ENCODE peak calls at places on chromosomes 13 and 19, in six cellular contexts. One of them, this sample, is unnamed.

GRCh38 chr19:33297401-33298145 is 4.8 kb downstream of the CEBPA start:
- DNase-seq in GF-D8: no peak
- DNase-seq in astrocyte of the spinal cord: no peak
- DNase-seq in CD8-positive, alpha-beta memory T cell: no peak
- DNase-seq in cardiac septum: peak
- DNase-seq in left lung: no peak
- DNase-seq in this sample: peak

GRCh38 chr19:45123440-45123850 is 30.5 kb downstream of the PPP1R37 start:
- DNase-seq in GF-D8: no peak
- DNase-seq in astrocyte of the spinal cord: no peak
- DNase-seq in CD8-positive, alpha-beta memory T cell: no peak
- DNase-seq in cardiac septum: no peak
- DNase-seq in left lung: no peak
- DNase-seq in this sample: no peak

GRCh38 chr13:30191491-30192100 is 115.8 kb downstream of the KATNAL1 start:
- DNase-seq in GF-D8: no peak
- DNase-seq in astrocyte of the spinal cord: peak
- DNase-seq in CD8-positive, alpha-beta memory T cell: no peak
- DNase-seq in cardiac septum: no peak
- DNase-seq in left lung: no peak
- DNase-seq in this sample: no peak

GRCh38 chr13:75621147-75621546 is 15.0 kb upstream of the LMO7 start:
- DNase-seq in GF-D8: no peak
- DNase-seq in astrocyte of the spinal cord: peak
- DNase-seq in CD8-positive, alpha-beta memory T cell: no peak
- DNase-seq in cardiac septum: no peak
- DNase-seq in left lung: no peak
- DNase-seq in this sample: no peak

GRCh38 chr19:2591537-2592291 is 110.8 kb downstream of the GNG7 start:
- DNase-seq in GF-D8: no peak
- DNase-seq in astrocyte of the spinal cord: no peak
- DNase-seq in CD8-positive, alpha-beta memory T cell: no peak
- DNase-seq in cardiac septum: no peak
- DNase-seq in left lung: no peak
- DNase-seq in this sample: no peak

GRCh38 chr19:15891434-15891833 is 6.4 kb downstream of the CYP4F2 start:
- DNase-seq in GF-D8: no peak
- DNase-seq in astrocyte of the spinal cord: no peak
- DNase-seq in CD8-positive, alpha-beta memory T cell: no peak
- DNase-seq in cardiac septum: no peak
- DNase-seq in left lung: no peak
- DNase-seq in this sample: no peak

GRCh38 chr19:48735031-48735615 is 5.3 kb downstream of the RASIP1 start:
- DNase-seq in GF-D8: no peak
- DNase-seq in astrocyte of the spinal cord: peak
- DNase-seq in CD8-positive, alpha-beta memory T cell: no peak
- DNase-seq in cardiac septum: no peak
- DNase-seq in left lung: peak
- DNase-seq in this sample: no peak

GRCh38 chr19:3798137-3798536 is 12.0 kb upstream of the MATK start:
- DNase-seq in GF-D8: no peak
- DNase-seq in astrocyte of the spinal cord: no peak
- DNase-seq in CD8-positive, alpha-beta memory T cell: no peak
- DNase-seq in cardiac septum: no peak
- DNase-seq in left lung: no peak
- DNase-seq in this sample: no peak

GRCh38 chr19:23795462-23795861 is 36.8 kb upstream of the ZNF681 start:
- DNase-seq in GF-D8: peak
- DNase-seq in astrocyte of the spinal cord: no peak
- DNase-seq in CD8-positive, alpha-beta memory T cell: no peak
- DNase-seq in cardiac septum: no peak
- DNase-seq in left lung: no peak
- DNase-seq in this sample: no peak

GRCh38 chr19:29760752-29761502 is 45.9 kb upstream of the C19orf12 start:
- DNase-seq in GF-D8: no peak
- DNase-seq in astrocyte of the spinal cord: no peak
- DNase-seq in CD8-positive, alpha-beta memory T cell: no peak
- DNase-seq in cardiac septum: no peak
- DNase-seq in left lung: peak
- DNase-seq in this sample: no peak

GRCh38 chr13:113579686-113580085 is 4.9 kb upstream of the TFDP1 start:
- DNase-seq in GF-D8: no peak
- DNase-seq in astrocyte of the spinal cord: no peak
- DNase-seq in CD8-positive, alpha-beta memory T cell: no peak
- DNase-seq in cardiac septum: peak
- DNase-seq in left lung: no peak
- DNase-seq in this sample: no peak

GRCh38 chr19:33393286-33394005 is 19.9 kb downstream of the CEBPG start:
- DNase-seq in GF-D8: no peak
- DNase-seq in astrocyte of the spinal cord: no peak
- DNase-seq in CD8-positive, alpha-beta memory T cell: no peak
- DNase-seq in cardiac septum: peak
- DNase-seq in left lung: peak
- DNase-seq in this sample: peak

GRCh38 chr13:102771298-102772041 is 2.1 kb downstream of the TEX30 start:
- DNase-seq in GF-D8: peak
- DNase-seq in astrocyte of the spinal cord: no peak
- DNase-seq in CD8-positive, alpha-beta memory T cell: no peak
- DNase-seq in cardiac septum: no peak
- DNase-seq in left lung: no peak
- DNase-seq in this sample: no peak

GRCh38 chr13:99969934-99970760 is 1.4 kb downstream of the ZIC5 start:
- DNase-seq in GF-D8: no peak
- DNase-seq in astrocyte of the spinal cord: peak
- DNase-seq in CD8-positive, alpha-beta memory T cell: no peak
- DNase-seq in cardiac septum: no peak
- DNase-seq in left lung: peak
- DNase-seq in this sample: no peak

GRCh38 chr19:14545716-14546082 is 16.3 kb downstream of the TECR start:
- DNase-seq in GF-D8: no peak
- DNase-seq in astrocyte of the spinal cord: no peak
- DNase-seq in CD8-positive, alpha-beta memory T cell: no peak
- DNase-seq in cardiac septum: no peak
- DNase-seq in left lung: no peak
- DNase-seq in this sample: no peak

GRCh38 chr13:43584711-43585110 is 202.1 kb downstream of the ENOX1 start:
- DNase-seq in GF-D8: no peak
- DNase-seq in astrocyte of the spinal cord: no peak
- DNase-seq in CD8-positive, alpha-beta memory T cell: no peak
- DNase-seq in cardiac septum: no peak
- DNase-seq in left lung: no peak
- DNase-seq in this sample: no peak

GRCh38 chr19:47378246-47378645 is 29.1 kb downstream of the DHX34 start:
- DNase-seq in GF-D8: no peak
- DNase-seq in astrocyte of the spinal cord: no peak
- DNase-seq in CD8-positive, alpha-beta memory T cell: no peak
- DNase-seq in cardiac septum: no peak
- DNase-seq in left lung: no peak
- DNase-seq in this sample: no peak

GRCh38 chr19:31258211-31259052 is 90.8 kb downstream of the TSHZ3 start:
- DNase-seq in GF-D8: no peak
- DNase-seq in astrocyte of the spinal cord: no peak
- DNase-seq in CD8-positive, alpha-beta memory T cell: no peak
- DNase-seq in cardiac septum: no peak
- DNase-seq in left lung: no peak
- DNase-seq in this sample: peak

GRCh38 chr19:56637976-56638555 is 4.9 kb upstream of the SMIM17 start:
- DNase-seq in GF-D8: no peak
- DNase-seq in astrocyte of the spinal cord: peak
- DNase-seq in CD8-positive, alpha-beta memory T cell: no peak
- DNase-seq in cardiac septum: peak
- DNase-seq in left lung: no peak
- DNase-seq in this sample: no peak

GRCh38 chr19:1147934-1148549 is 26.0 kb downstream of the SBNO2 start:
- DNase-seq in GF-D8: no peak
- DNase-seq in astrocyte of the spinal cord: no peak
- DNase-seq in CD8-positive, alpha-beta memory T cell: no peak
- DNase-seq in cardiac septum: no peak
- DNase-seq in left lung: peak
- DNase-seq in this sample: no peak

GRCh38 chr19:18967358-18968146 is 26.5 kb upstream of the HOMER3 start:
- DNase-seq in GF-D8: peak
- DNase-seq in astrocyte of the spinal cord: peak
- DNase-seq in CD8-positive, alpha-beta memory T cell: no peak
- DNase-seq in cardiac septum: peak
- DNase-seq in left lung: no peak
- DNase-seq in this sample: no peak

GRCh38 chr13:38735655-38736440 is 49.0 kb downstream of the FREM2 start:
- DNase-seq in GF-D8: no peak
- DNase-seq in astrocyte of the spinal cord: no peak
- DNase-seq in CD8-positive, alpha-beta memory T cell: no peak
- DNase-seq in cardiac septum: no peak
- DNase-seq in left lung: no peak
- DNase-seq in this sample: peak

GRCh38 chr13:77310161-77310560 is 16.7 kb downstream of the MYCBP2 start:
- DNase-seq in GF-D8: no peak
- DNase-seq in astrocyte of the spinal cord: no peak
- DNase-seq in CD8-positive, alpha-beta memory T cell: no peak
- DNase-seq in cardiac septum: no peak
- DNase-seq in left lung: no peak
- DNase-seq in this sample: no peak

GRCh38 chr13:114067381-114067885 is 65.0 kb downstream of the RASA3 start:
- DNase-seq in GF-D8: peak
- DNase-seq in astrocyte of the spinal cord: peak
- DNase-seq in CD8-positive, alpha-beta memory T cell: no peak
- DNase-seq in cardiac septum: no peak
- DNase-seq in left lung: no peak
- DNase-seq in this sample: no peak

GRCh38 chr13:60169239-60170031 is 5.7 kb upstream of the DIAPH3 start:
- DNase-seq in GF-D8: no peak
- DNase-seq in astrocyte of the spinal cord: no peak
- DNase-seq in CD8-positive, alpha-beta memory T cell: no peak
- DNase-seq in cardiac septum: no peak
- DNase-seq in left lung: no peak
- DNase-seq in this sample: no peak

GRCh38 chr13:21986602-21987001 is 315.7 kb downstream of the FGF9 start:
- DNase-seq in GF-D8: no peak
- DNase-seq in astrocyte of the spinal cord: no peak
- DNase-seq in CD8-positive, alpha-beta memory T cell: no peak
- DNase-seq in cardiac septum: no peak
- DNase-seq in left lung: peak
- DNase-seq in this sample: no peak

GRCh38 chr13:42969558-42970172 is 22.4 kb downstream of the EPSTI1 start:
- DNase-seq in GF-D8: peak
- DNase-seq in astrocyte of the spinal cord: peak
- DNase-seq in CD8-positive, alpha-beta memory T cell: peak
- DNase-seq in cardiac septum: peak
- DNase-seq in left lung: peak
- DNase-seq in this sample: peak

GRCh38 chr19:8334458-8335342 is 8.4 kb downstream of the KANK3 start:
- DNase-seq in GF-D8: no peak
- DNase-seq in astrocyte of the spinal cord: peak
- DNase-seq in CD8-positive, alpha-beta memory T cell: no peak
- DNase-seq in cardiac septum: no peak
- DNase-seq in left lung: peak
- DNase-seq in this sample: peak

GRCh38 chr13:114064516-114065140 is 67.8 kb downstream of the RASA3 start:
- DNase-seq in GF-D8: no peak
- DNase-seq in astrocyte of the spinal cord: peak
- DNase-seq in CD8-positive, alpha-beta memory T cell: no peak
- DNase-seq in cardiac septum: no peak
- DNase-seq in left lung: peak
- DNase-seq in this sample: peak

GRCh38 chr13:75219479-75220237 is 262.3 kb downstream of the TBC1D4 start:
- DNase-seq in GF-D8: no peak
- DNase-seq in astrocyte of the spinal cord: peak
- DNase-seq in CD8-positive, alpha-beta memory T cell: peak
- DNase-seq in cardiac septum: peak
- DNase-seq in left lung: peak
- DNase-seq in this sample: peak

GRCh38 chr13:91922969-91923592 is 524.7 kb downstream of the GPC5 start:
- DNase-seq in GF-D8: no peak
- DNase-seq in astrocyte of the spinal cord: no peak
- DNase-seq in CD8-positive, alpha-beta memory T cell: no peak
- DNase-seq in cardiac septum: no peak
- DNase-seq in left lung: no peak
- DNase-seq in this sample: peak

This sample was measured in SK-N-SH.